ENCODE peak calls at places on chromosomes 3 and 15, in six cellular contexts. Y is gastrocnemius medialis, L is Peyer's patch, M is GM12878, V is A549, W is ovary. C is an unnamed sample.

GRCh38 chr15:74041311-74041756 is 41.0 kb downstream of the GOLGA6A start:
- DNase-seq in Y (no peak), L (no peak), M (no peak), V (no peak), W (no peak), C (no peak)

GRCh38 chr3:50503504-50503903 is at the start of gene CACNA2D2:
- DNase-seq in Y (peak), L (peak), M (no peak), V (peak), W (peak), C (peak)

GRCh38 chr3:18134386-18135082 is 290.6 kb downstream of the SATB1 start:
- DNase-seq in Y (no peak), L (no peak), M (no peak), V (peak), W (no peak), C (no peak)

GRCh38 chr3:52851348-52851747 is 16.5 kb upstream of the MUSTN1 start:
- DNase-seq in Y (no peak), L (no peak), M (no peak), V (peak), W (no peak), C (no peak)

GRCh38 chr3:184543848-184544512 is 17.6 kb upstream of the EPHB3 start:
- DNase-seq in Y (peak), L (peak), M (no peak), V (peak), W (peak), C (peak)

GRCh38 chr3:159848348-159849118 is 140.1 kb upstream of the IL12A start:
- DNase-seq in Y (no peak), L (no peak), M (no peak), V (no peak), W (no peak), C (no peak)

GRCh38 chr3:195896361-195897080 is 11.8 kb downstream of the TNK2 start:
- DNase-seq in Y (no peak), L (no peak), M (no peak), V (peak), W (peak), C (no peak)

GRCh38 chr3:54932606-54933005 is 4.7 kb upstream of the LRTM1 start:
- DNase-seq in Y (peak), L (no peak), M (no peak), V (no peak), W (no peak), C (no peak)

GRCh38 chr3:107674371-107674770 is 151.6 kb downstream of the BBX start:
- DNase-seq in Y (no peak), L (no peak), M (no peak), V (no peak), W (no peak), C (no peak)

GRCh38 chr3:4138150-4138783 is 164.9 kb upstream of the SETMAR start:
- DNase-seq in Y (no peak), L (no peak), M (no peak), V (no peak), W (no peak), C (no peak)

GRCh38 chr3:149969110-149969944 is 1.4 kb downstream of the PFN2 start:
- DNase-seq in Y (peak), L (no peak), M (no peak), V (peak), W (peak), C (no peak)

GRCh38 chr3:149971403-149972075 is 844 bp upstream of the PFN2 start:
- DNase-seq in Y (peak), L (peak), M (no peak), V (no peak), W (no peak), C (peak)

GRCh38 chr3:149970716-149971402 is at the start of gene PFN2:
- DNase-seq in Y (peak), L (peak), M (no peak), V (peak), W (peak), C (peak)

GRCh38 chr3:149968216-149968615 is 2.5 kb downstream of the PFN2 start:
- DNase-seq in Y (no peak), L (no peak), M (no peak), V (peak), W (no peak), C (no peak)

DNA sequence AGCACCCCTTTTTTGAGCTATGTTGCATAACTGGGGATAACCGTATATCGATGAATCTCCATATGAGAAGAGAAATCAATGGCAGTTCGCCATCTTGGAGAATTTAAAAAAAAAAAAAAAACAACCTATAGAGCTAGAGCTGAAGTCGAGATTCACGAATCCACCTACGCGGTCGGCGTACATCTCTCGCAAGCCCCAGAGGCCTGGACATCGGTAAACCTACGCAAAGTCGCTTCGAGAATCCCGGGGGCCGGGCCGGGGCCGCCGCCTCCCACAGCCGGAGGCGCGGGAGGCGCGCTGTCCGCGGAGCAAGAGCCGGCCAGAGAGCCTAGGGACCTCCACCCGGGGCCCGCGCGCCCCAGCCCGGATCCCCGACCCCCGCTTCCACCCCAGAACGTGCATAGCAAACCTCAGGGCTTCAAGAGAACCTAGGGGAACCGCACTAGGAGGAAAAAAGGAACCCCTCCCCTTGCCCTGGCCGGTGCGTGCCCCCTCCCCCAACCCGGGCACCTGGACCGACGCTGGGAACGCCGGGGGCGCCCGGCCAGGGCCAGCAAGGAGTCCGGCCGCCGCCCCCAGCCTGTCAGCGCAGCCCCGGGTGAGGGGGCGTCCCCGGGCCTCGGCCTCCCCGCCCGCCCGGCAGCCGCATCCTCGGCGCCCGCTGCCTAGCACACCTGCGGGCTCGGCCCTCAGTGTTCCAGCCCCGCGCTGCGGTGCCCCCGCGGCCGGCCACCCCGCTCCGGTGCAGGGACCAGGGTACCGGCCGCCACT is 565 bp downstream of the PFN2 start:
- DNase-seq in Y (peak), L (peak), M (peak), V (peak), W (peak), C (peak)
- TF ChIP-seq POLR2A in Y (peak), L (no peak), M (no peak), V (no peak), W (no peak), C (no peak)

GRCh38 chr15:76994496-76994895 is 430 bp upstream of the PSTPIP1 start:
- DNase-seq in Y (no peak), L (no peak), M (no peak), V (no peak), W (peak), C (no peak)

GRCh38 chr15:76994001-76994400 is 925 bp upstream of the PSTPIP1 start:
- DNase-seq in Y (no peak), L (no peak), M (no peak), V (peak), W (peak), C (peak)

GRCh38 chr15:76996076-76996525 is 1.2 kb downstream of the PSTPIP1 start:
- DNase-seq in Y (no peak), L (peak), M (no peak), V (no peak), W (no peak), C (no peak)

GRCh38 chr15:76996526-76997401 is 1.8 kb downstream of the PSTPIP1 start:
- DNase-seq in Y (no peak), L (peak), M (no peak), V (no peak), W (peak), C (no peak)

GRCh38 chr15:76994971-76995945 is at the start of gene PSTPIP1:
- DNase-seq in Y (no peak), L (peak), M (no peak), V (no peak), W (peak), C (peak)
- TF ChIP-seq POLR2A in Y (no peak), L (peak), M (peak), V (no peak), W (no peak), C (no peak)

DNA sequence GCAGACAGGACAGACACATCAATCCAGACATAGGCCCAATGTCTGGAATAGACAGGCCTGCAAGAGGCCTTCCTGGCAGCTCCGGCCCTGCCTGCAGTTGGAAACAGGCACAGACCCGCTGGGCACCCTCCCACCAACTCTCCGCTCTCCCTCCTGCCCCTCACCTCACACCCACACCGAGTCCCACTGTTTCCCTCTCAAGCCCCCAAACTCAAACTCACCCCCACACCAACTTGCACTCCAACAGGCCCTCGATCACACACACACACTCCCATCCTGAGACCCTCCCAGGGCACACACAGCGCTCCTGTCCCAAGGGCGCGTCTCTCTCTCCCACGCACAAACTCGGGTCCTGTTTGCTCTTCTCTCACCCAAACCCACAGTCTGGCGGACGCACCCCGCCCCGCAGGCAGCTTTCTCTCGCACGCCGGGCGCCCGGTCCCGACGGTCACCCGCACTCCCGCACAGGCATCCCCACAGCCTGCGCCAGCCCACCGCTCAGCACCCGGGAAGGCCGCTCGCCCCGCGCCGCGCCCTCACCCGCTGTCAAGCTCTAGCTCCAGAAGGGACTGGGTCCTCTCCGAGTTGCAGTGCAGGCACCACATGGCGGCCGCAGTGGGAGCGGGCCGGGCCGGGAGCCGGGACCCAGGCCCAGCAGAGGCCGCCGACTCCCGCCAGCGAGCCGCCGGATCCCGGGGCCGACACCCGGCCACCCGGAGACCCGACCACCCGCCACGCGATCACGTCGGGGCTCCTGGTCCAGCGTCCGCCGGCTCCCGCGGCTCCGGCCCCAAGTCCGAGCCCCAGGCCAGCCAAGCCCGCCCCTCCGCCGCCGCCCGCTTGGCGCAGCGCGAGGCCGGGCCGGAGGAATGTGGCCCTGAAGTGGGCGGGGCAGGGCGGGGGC is 106.1 kb downstream of the IQSEC1 start:
- DNase-seq in Y (no peak), L (no peak), M (no peak), V (no peak), W (peak), C (no peak)
- TF ChIP-seq POLR2A in Y (peak), L (no peak), M (no peak), V (peak), W (peak), C (no peak)

GRCh38 chr15:91051248-91051647 is 28.9 kb upstream of the VPS33B start:
- DNase-seq in Y (no peak), L (no peak), M (no peak), V (no peak), W (no peak), C (no peak)

GRCh38 chr15:91050128-91050455 is 27.7 kb upstream of the VPS33B start:
- DNase-seq in Y (no peak), L (no peak), M (no peak), V (no peak), W (no peak), C (no peak)

GRCh38 chr15:91049378-91050127 is 27.2 kb upstream of the VPS33B start:
- DNase-seq in Y (peak), L (no peak), M (peak), V (peak), W (no peak), C (peak)

GRCh38 chr15:91055548-91056331 is 33.3 kb upstream of the VPS33B start:
- DNase-seq in Y (peak), L (no peak), M (peak), V (peak), W (no peak), C (peak)

DNA sequence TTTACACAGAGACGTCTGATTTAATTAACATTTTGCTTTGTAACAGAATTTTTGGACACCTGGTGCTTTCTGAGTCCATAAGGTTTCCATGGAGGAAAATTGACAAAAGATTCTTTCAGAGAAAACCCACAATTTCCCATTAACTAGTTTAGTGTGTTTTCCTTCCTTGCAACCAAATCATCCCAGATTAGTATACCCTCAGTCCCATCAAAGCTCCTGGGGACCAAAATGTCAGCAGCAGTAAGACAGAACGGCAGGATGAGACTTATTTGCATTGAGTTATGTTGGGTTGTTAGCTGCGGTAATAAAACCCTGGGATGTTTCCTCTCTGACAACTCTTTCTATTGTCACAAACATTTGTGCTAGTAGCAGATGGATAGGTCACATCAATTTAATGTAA is 32.4 kb upstream of the VPS33B start:
- DNase-seq in Y (no peak), L (no peak), M (no peak), V (no peak), W (no peak), C (no peak)
- TF ChIP-seq POLR2A in Y (no peak), L (no peak), M (no peak), V (no peak), W (no peak), C (no peak)

GRCh38 chr15:24954783-24955548 is at the start of the genes SNRPN and SNURF:
- DNase-seq in Y (peak), L (peak), M (peak), V (peak), W (peak), C (peak)
- TF ChIP-seq POLR2A in Y (peak), L (peak), M (peak), V (peak), W (peak), C (peak)

GRCh38 chr3:58151637-58152036 is 59.1 kb downstream of the DNASE1L3 start:
- DNase-seq in Y (no peak), L (no peak), M (no peak), V (no peak), W (no peak), C (no peak)
- TF ChIP-seq POLR2A in Y (no peak), L (no peak), M (no peak), V (no peak), W (no peak), C (no peak)

C was measured in stomach.